ENCODE peak calls at places on chromosomes 2 and 18, in seven cellular contexts. R, S, O, J, V, Z and B are unnamed samples.
A peak's percentile ranks its signal among the peaks of the same experiment; 100 is the strongest.

GRCh38 chr18:80041424-80041823 is 7.2 kb downstream of the RBFA start:
- DNase-seq in S (no peak), Z (no peak), J (no peak), V (no peak), R (no peak), O (no peak), B (no peak)

GRCh38 chr2:69122271-69122670 is 109.3 kb downstream of the ANTXR1 start:
- DNase-seq in R (no peak), O (no peak), Z (no peak), J (peak; percentile 74), S (no peak), V (no peak), B (no peak)

GRCh38 chr2:71466301-71467179 is 13.2 kb downstream of the DYSF start:
- DNase-seq in J (no peak), R (no peak), O (no peak), S (no peak), V (no peak), Z (peak; percentile 48), B (no peak)

GRCh38 chr2:46749042-46749461 is 166.6 kb downstream of the MCFD2 start:
- DNase-seq in J (peak; percentile 94), Z (peak; percentile 81), V (no peak), O (no peak), S (no peak), R (no peak), B (no peak)

GRCh38 chr2:104734937-104735586 is 118.9 kb upstream of the POU3F3 start:
- DNase-seq in V (no peak), Z (no peak), R (no peak), S (no peak), J (no peak), O (no peak), B (no peak)

GRCh38 chr2:207771421-207771820 is 1.7 kb upstream of the FZD5 start:
- DNase-seq in J (no peak), O (no peak), R (no peak), S (no peak), V (no peak), Z (no peak), B (no peak)

GRCh38 chr18:44687421-44687820 is 6.7 kb downstream of the SETBP1 start:
- DNase-seq in V (no peak), S (no peak), J (no peak), Z (no peak), R (no peak), O (no peak), B (no peak)

GRCh38 chr2:222318026-222318711 is 19.4 kb upstream of the PAX3 start:
- DNase-seq in V (peak; percentile 26), Z (peak; percentile 57), J (peak; percentile 65), S (peak; percentile 87), O (no peak), R (no peak), B (peak; percentile 42)

GRCh38 chr2:223786943-223787342 is 50.4 kb downstream of the AP1S3 start:
- DNase-seq in J (no peak), V (no peak), R (no peak), S (no peak), Z (no peak), O (no peak), B (no peak)

GRCh38 chr18:77650799-77651385 is 401.2 kb downstream of the GALR1 start:
- DNase-seq in J (peak; percentile 51), O (no peak), R (peak; percentile 68), S (peak; percentile 85), V (peak; percentile 42), Z (peak; percentile 72), B (peak; percentile 43)

GRCh38 chr2:169714699-169715098 is 18.9 kb upstream of the KLHL23 start:
- DNase-seq in Z (no peak), V (peak; percentile 29), J (no peak), S (no peak), R (no peak), O (no peak), B (no peak)

GRCh38 chr18:36314754-36315153 is 17.2 kb downstream of the FHOD3 start:
- DNase-seq in J (peak; percentile 81), Z (no peak), S (no peak), V (no peak), R (no peak), O (no peak), B (no peak)

GRCh38 chr2:134564549-134564948 is 154.3 kb downstream of the TMEM163 start:
- DNase-seq in O (no peak), S (no peak), J (no peak), V (no peak), Z (no peak), R (no peak), B (no peak)

GRCh38 chr2:180781276-180781675 is 199.1 kb upstream of the UBE2E3 start:
- DNase-seq in R (no peak), V (no peak), O (no peak), J (no peak), Z (no peak), S (no peak), B (no peak)

GRCh38 chr2:238093181-238094140 is 6.7 kb upstream of the ESPNL start:
- DNase-seq in S (no peak), O (peak; percentile 48), J (no peak), V (no peak), Z (no peak), R (no peak), B (peak; percentile 6)

GRCh38 chr2:237441605-237442004 is 27.6 kb upstream of the COL6A3 start:
- DNase-seq in J (peak; percentile 37), V (no peak), Z (no peak), S (no peak), O (no peak), R (no peak), B (no peak)

GRCh38 chr2:232783278-232783677 is 6.9 kb upstream of the KCNJ13 start:
- DNase-seq in S (no peak), J (no peak), V (no peak), R (no peak), Z (no peak), O (no peak), B (no peak)

GRCh38 chr2:40256008-40256407 is 195.9 kb downstream of the SLC8A1 start:
- DNase-seq in J (no peak), V (no peak), O (no peak), S (no peak), R (no peak), Z (no peak), B (no peak)

GRCh38 chr2:211534655-211535054 is 978.3 kb downstream of the CPS1 start:
- DNase-seq in J (no peak), O (no peak), Z (no peak), R (no peak), S (no peak), V (no peak), B (no peak)

GRCh38 chr2:82837588-82838304 is 1621.3 kb downstream of the SUCLG1 start:
- DNase-seq in J (peak; percentile 97), Z (peak; percentile 16), O (no peak), S (no peak), R (no peak), V (no peak), B (no peak)

GRCh38 chr18:44465337-44465736 is 215.4 kb upstream of the SETBP1 start:
- DNase-seq in O (no peak), S (no peak), J (no peak), Z (no peak), V (no peak), R (no peak), B (no peak)

GRCh38 chr2:240637116-240637900 is 12.0 kb downstream of the GPR35 start:
- DNase-seq in O (no peak), R (peak; percentile 38), J (no peak), V (no peak), Z (no peak), S (peak; percentile 16), B (no peak)

GRCh38 chr2:120561393-120562035 is 174.2 kb upstream of the GLI2 start:
- DNase-seq in V (no peak), J (peak; percentile 37), R (no peak), S (no peak), O (no peak), Z (no peak), B (no peak)

GRCh38 chr2:38148501-38148900 is 72.5 kb upstream of the CYP1B1 start:
- DNase-seq in V (no peak), S (no peak), Z (peak; percentile 33), R (no peak), J (peak; percentile 15), O (peak; percentile 66), B (no peak)

GRCh38 chr2:193461431-193461946 is 1266.8 kb upstream of the TMEFF2 start:
- DNase-seq in O (no peak), S (no peak), R (no peak), Z (no peak), J (no peak), V (no peak), B (no peak)

GRCh38 chr18:45876131-45876530 is 50.7 kb downstream of the SIGLEC15 start:
- DNase-seq in O (no peak), Z (no peak), V (no peak), J (no peak), S (no peak), R (no peak), B (no peak)

GRCh38 chr2:7646661-7647060 is 729.4 kb downstream of the RNF144A start:
- DNase-seq in J (no peak), Z (no peak), V (no peak), R (no peak), S (no peak), O (no peak), B (no peak)

GRCh38 chr2:233307565-233307964 is at the start of gene SAG:
- DNase-seq in J (no peak), Z (no peak), R (no peak), O (no peak), S (no peak), V (no peak), B (no peak)

GRCh38 chr2:235394278-235394828 is 99.5 kb upstream of the AGAP1 start:
- DNase-seq in O (no peak), R (no peak), S (no peak), J (peak; percentile 22), V (no peak), Z (no peak), B (no peak)

GRCh38 chr2:223586261-223586660 is 15.9 kb downstream of the SCG2 start:
- DNase-seq in J (no peak), R (no peak), O (no peak), S (no peak), Z (no peak), V (no peak), B (no peak)

GRCh38 chr2:15895615-15896500 is 44.5 kb upstream of the MYCN start:
- DNase-seq in S (no peak), O (no peak), R (no peak), Z (no peak), J (no peak), V (no peak), B (no peak)

GRCh38 chr2:158598856-158599517 is 142.2 kb downstream of the PKP4 start:
- DNase-seq in J (no peak), O (no peak), S (no peak), Z (no peak), R (no peak), V (no peak), B (no peak)

GRCh38 chr18:77495982-77496690 is 246.5 kb downstream of the GALR1 start:
- DNase-seq in J (no peak), O (no peak), V (no peak), Z (no peak), R (no peak), S (no peak), B (no peak)

GRCh38 chr2:224359569-224359968 is 42.3 kb downstream of the FAM124B start:
- DNase-seq in R (no peak), Z (peak; percentile 5), V (no peak), S (no peak), O (no peak), J (peak; percentile 1), B (no peak)

GRCh38 chr2:194483041-194483440 is 1174.0 kb upstream of the SLC39A10 start:
- DNase-seq in V (no peak), R (no peak), O (no peak), S (no peak), J (no peak), Z (no peak), B (no peak)

GRCh38 chr2:69043736-69044400 is 30.9 kb downstream of the ANTXR1 start:
- DNase-seq in J (no peak), O (no peak), R (no peak), S (no peak), V (no peak), Z (no peak), B (no peak)